ENCODE peak calls at places on chromosomes 12 and 14, in ten cellular contexts. One of them, this sample, is unnamed.

GRCh38 chr12:116534341-116535121 is 24.6 kb upstream of the MAP1LC3B2 start:
- DNase-seq in D341Med: no peak
- DNase-seq in CD4-positive, alpha-beta memory T cell: no peak
- DNase-seq in ovary: no peak
- DNase-seq in colonic mucosa: peak
- DNase-seq in EH: peak
- DNase-seq in astrocyte of the spinal cord: peak
- DNase-seq in WERI-Rb-1: no peak
- DNase-seq in transverse colon: no peak
- DNase-seq in stimulated activated CD4-positive, alpha-beta T cell treated with anti-CD3 and anti-CD28 coated beads, Interleukin-12 subunit alpha, Interleukin-12 subunit beta, amount 100 ng/mL, for 4 hours: no peak
- DNase-seq in this sample: no peak

GRCh38 chr12:53381739-53382630 is 2.0 kb downstream of the SP1 start:
- DNase-seq in D341Med: peak
- DNase-seq in CD4-positive, alpha-beta memory T cell: peak
- DNase-seq in ovary: no peak
- DNase-seq in colonic mucosa: peak
- DNase-seq in EH: peak
- DNase-seq in astrocyte of the spinal cord: peak
- DNase-seq in WERI-Rb-1: peak
- DNase-seq in transverse colon: peak
- DNase-seq in stimulated activated CD4-positive, alpha-beta T cell treated with anti-CD3 and anti-CD28 coated beads, Interleukin-12 subunit alpha, Interleukin-12 subunit beta, amount 100 ng/mL, for 4 hours: no peak
- DNase-seq in this sample: peak

GRCh38 chr12:95820096-95820703 is 29.6 kb upstream of the NTN4 start:
- DNase-seq in D341Med: peak
- DNase-seq in CD4-positive, alpha-beta memory T cell: no peak
- DNase-seq in ovary: no peak
- DNase-seq in colonic mucosa: peak
- DNase-seq in EH: peak
- DNase-seq in astrocyte of the spinal cord: peak
- DNase-seq in WERI-Rb-1: peak
- DNase-seq in transverse colon: peak
- DNase-seq in stimulated activated CD4-positive, alpha-beta T cell treated with anti-CD3 and anti-CD28 coated beads, Interleukin-12 subunit alpha, Interleukin-12 subunit beta, amount 100 ng/mL, for 4 hours: no peak
- DNase-seq in this sample: peak

GRCh38 chr14:73712540-73713141 is 1.5 kb downstream of the PNMA1 start:
- DNase-seq in D341Med: no peak
- DNase-seq in CD4-positive, alpha-beta memory T cell: peak
- DNase-seq in ovary: no peak
- DNase-seq in colonic mucosa: peak
- DNase-seq in EH: peak
- DNase-seq in astrocyte of the spinal cord: peak
- DNase-seq in WERI-Rb-1: no peak
- DNase-seq in transverse colon: no peak
- DNase-seq in stimulated activated CD4-positive, alpha-beta T cell treated with anti-CD3 and anti-CD28 coated beads, Interleukin-12 subunit alpha, Interleukin-12 subunit beta, amount 100 ng/mL, for 4 hours: no peak
- DNase-seq in this sample: no peak

GRCh38 chr12:26239508-26240328 is 44.3 kb downstream of the SSPN start:
- DNase-seq in D341Med: no peak
- DNase-seq in CD4-positive, alpha-beta memory T cell: no peak
- DNase-seq in ovary: peak
- DNase-seq in colonic mucosa: no peak
- DNase-seq in EH: peak
- DNase-seq in astrocyte of the spinal cord: peak
- DNase-seq in WERI-Rb-1: no peak
- DNase-seq in transverse colon: no peak
- DNase-seq in stimulated activated CD4-positive, alpha-beta T cell treated with anti-CD3 and anti-CD28 coated beads, Interleukin-12 subunit alpha, Interleukin-12 subunit beta, amount 100 ng/mL, for 4 hours: no peak
- DNase-seq in this sample: peak

GRCh38 chr14:67806228-67806627 is 10.2 kb downstream of the ZFYVE26 start:
- DNase-seq in D341Med: no peak
- DNase-seq in CD4-positive, alpha-beta memory T cell: no peak
- DNase-seq in ovary: no peak
- DNase-seq in colonic mucosa: no peak
- DNase-seq in EH: peak
- DNase-seq in astrocyte of the spinal cord: no peak
- DNase-seq in WERI-Rb-1: no peak
- DNase-seq in transverse colon: no peak
- DNase-seq in stimulated activated CD4-positive, alpha-beta T cell treated with anti-CD3 and anti-CD28 coated beads, Interleukin-12 subunit alpha, Interleukin-12 subunit beta, amount 100 ng/mL, for 4 hours: no peak
- DNase-seq in this sample: peak

GRCh38 chr12:93197067-93197593 is 180.6 kb upstream of the NUDT4 start:
- DNase-seq in D341Med: no peak
- DNase-seq in CD4-positive, alpha-beta memory T cell: no peak
- DNase-seq in ovary: no peak
- DNase-seq in colonic mucosa: no peak
- DNase-seq in EH: peak
- DNase-seq in astrocyte of the spinal cord: no peak
- DNase-seq in WERI-Rb-1: no peak
- DNase-seq in transverse colon: no peak
- DNase-seq in stimulated activated CD4-positive, alpha-beta T cell treated with anti-CD3 and anti-CD28 coated beads, Interleukin-12 subunit alpha, Interleukin-12 subunit beta, amount 100 ng/mL, for 4 hours: no peak
- DNase-seq in this sample: peak

GRCh38 chr14:35121026-35121886 is 534 bp downstream of the PPP2R3C start:
- DNase-seq in D341Med: no peak
- DNase-seq in CD4-positive, alpha-beta memory T cell: no peak
- DNase-seq in ovary: peak
- DNase-seq in colonic mucosa: peak
- DNase-seq in EH: peak
- DNase-seq in astrocyte of the spinal cord: no peak
- DNase-seq in WERI-Rb-1: no peak
- DNase-seq in transverse colon: peak
- DNase-seq in stimulated activated CD4-positive, alpha-beta T cell treated with anti-CD3 and anti-CD28 coated beads, Interleukin-12 subunit alpha, Interleukin-12 subunit beta, amount 100 ng/mL, for 4 hours: no peak
- DNase-seq in this sample: no peak

GRCh38 chr12:110281549-110282342 is 699 bp downstream of the ATP2A2 start:
- DNase-seq in D341Med: peak
- DNase-seq in CD4-positive, alpha-beta memory T cell: peak
- DNase-seq in ovary: no peak
- DNase-seq in colonic mucosa: peak
- DNase-seq in EH: peak
- DNase-seq in astrocyte of the spinal cord: peak
- DNase-seq in WERI-Rb-1: peak
- DNase-seq in transverse colon: peak
- DNase-seq in stimulated activated CD4-positive, alpha-beta T cell treated with anti-CD3 and anti-CD28 coated beads, Interleukin-12 subunit alpha, Interleukin-12 subunit beta, amount 100 ng/mL, for 4 hours: peak
- DNase-seq in this sample: peak

GRCh38 chr12:52082026-52082667 is 2.6 kb downstream of the SMIM41 start:
- DNase-seq in D341Med: no peak
- DNase-seq in CD4-positive, alpha-beta memory T cell: no peak
- DNase-seq in ovary: peak
- DNase-seq in colonic mucosa: no peak
- DNase-seq in EH: peak
- DNase-seq in astrocyte of the spinal cord: no peak
- DNase-seq in WERI-Rb-1: no peak
- DNase-seq in transverse colon: no peak
- DNase-seq in stimulated activated CD4-positive, alpha-beta T cell treated with anti-CD3 and anti-CD28 coated beads, Interleukin-12 subunit alpha, Interleukin-12 subunit beta, amount 100 ng/mL, for 4 hours: no peak
- DNase-seq in this sample: no peak

GRCh38 chr14:73753043-73753886 is 39.1 kb upstream of the PNMA1 start:
- DNase-seq in D341Med: no peak
- DNase-seq in CD4-positive, alpha-beta memory T cell: peak
- DNase-seq in ovary: no peak
- DNase-seq in colonic mucosa: peak
- DNase-seq in EH: peak
- DNase-seq in astrocyte of the spinal cord: peak
- DNase-seq in WERI-Rb-1: no peak
- DNase-seq in transverse colon: peak
- DNase-seq in stimulated activated CD4-positive, alpha-beta T cell treated with anti-CD3 and anti-CD28 coated beads, Interleukin-12 subunit alpha, Interleukin-12 subunit beta, amount 100 ng/mL, for 4 hours: no peak
- DNase-seq in this sample: no peak

GRCh38 chr14:45426685-45427282 is 173.8 kb upstream of the MIS18BP1 start:
- DNase-seq in D341Med: peak
- DNase-seq in CD4-positive, alpha-beta memory T cell: peak
- DNase-seq in ovary: no peak
- DNase-seq in colonic mucosa: no peak
- DNase-seq in EH: peak
- DNase-seq in astrocyte of the spinal cord: peak
- DNase-seq in WERI-Rb-1: peak
- DNase-seq in transverse colon: no peak
- DNase-seq in stimulated activated CD4-positive, alpha-beta T cell treated with anti-CD3 and anti-CD28 coated beads, Interleukin-12 subunit alpha, Interleukin-12 subunit beta, amount 100 ng/mL, for 4 hours: no peak
- DNase-seq in this sample: peak

GRCh38 chr12:85814116-85814515 is 22.1 kb downstream of the RASSF9 start:
- DNase-seq in D341Med: no peak
- DNase-seq in CD4-positive, alpha-beta memory T cell: no peak
- DNase-seq in ovary: no peak
- DNase-seq in colonic mucosa: no peak
- DNase-seq in EH: no peak
- DNase-seq in astrocyte of the spinal cord: no peak
- DNase-seq in WERI-Rb-1: no peak
- DNase-seq in transverse colon: no peak
- DNase-seq in stimulated activated CD4-positive, alpha-beta T cell treated with anti-CD3 and anti-CD28 coated beads, Interleukin-12 subunit alpha, Interleukin-12 subunit beta, amount 100 ng/mL, for 4 hours: no peak
- DNase-seq in this sample: no peak

GRCh38 chr12:110921262-110921661 is 883 bp upstream of the MYL2 start:
- DNase-seq in D341Med: no peak
- DNase-seq in CD4-positive, alpha-beta memory T cell: no peak
- DNase-seq in ovary: no peak
- DNase-seq in colonic mucosa: no peak
- DNase-seq in EH: peak
- DNase-seq in astrocyte of the spinal cord: peak
- DNase-seq in WERI-Rb-1: no peak
- DNase-seq in transverse colon: no peak
- DNase-seq in stimulated activated CD4-positive, alpha-beta T cell treated with anti-CD3 and anti-CD28 coated beads, Interleukin-12 subunit alpha, Interleukin-12 subunit beta, amount 100 ng/mL, for 4 hours: no peak
- DNase-seq in this sample: peak